ENCODE peak calls at places on chromosomes 2 and 18, in seven cellular contexts. E, H, G, V, P, T and U are unnamed samples.

GRCh38 chr2:31235504-31235902 is 1.6 kb downstream of the EHD3 start:
- DNase-seq in E (no peak), H (peak), P (no peak), G (no peak), T (no peak), V (peak), U (no peak)

GRCh38 chr2:235804676-235805075 is 310.8 kb downstream of the AGAP1 start:
- DNase-seq in E (no peak), G (no peak), T (no peak), V (no peak), H (no peak), P (no peak), U (no peak)

GRCh38 chr2:143258126-143258892 is 129.1 kb downstream of the ARHGAP15 start:
- DNase-seq in H (no peak), V (peak), P (no peak), E (no peak), G (no peak), T (no peak), U (no peak)

GRCh38 chr2:43090317-43090716 is 136.1 kb downstream of the ZFP36L2 start:
- DNase-seq in T (no peak), V (no peak), G (no peak), H (no peak), P (no peak), E (no peak), U (no peak)

GRCh38 chr2:174593574-174594203 is 3.9 kb downstream of the WIPF1 start:
- DNase-seq in T (no peak), P (peak), E (no peak), V (peak), G (no peak), H (no peak), U (no peak)

GRCh38 chr2:214713080-214713830 is 96.2 kb downstream of the BARD1 start:
- DNase-seq in G (no peak), V (no peak), H (no peak), E (no peak), P (no peak), T (no peak), U (no peak)

GRCh38 chr2:9639000-9639602 is 8.3 kb upstream of the YWHAQ start:
- DNase-seq in H (no peak), E (no peak), T (no peak), G (no peak), P (no peak), V (no peak), U (no peak)

GRCh38 chr18:66640431-66640830 is 36.5 kb upstream of the CDH19 start:
- DNase-seq in V (no peak), T (no peak), P (no peak), E (no peak), G (no peak), H (no peak), U (no peak)

GRCh38 chr2:17540813-17541513 is 467 bp downstream of the VSNL1 start:
- DNase-seq in P (no peak), E (no peak), T (no peak), H (no peak), G (peak), V (no peak), U (no peak)
- TF ChIP-seq JUND in P (no peak), E (no peak), T (no peak), H (no peak), G (no peak), V (no peak), U (no peak)

DNA sequence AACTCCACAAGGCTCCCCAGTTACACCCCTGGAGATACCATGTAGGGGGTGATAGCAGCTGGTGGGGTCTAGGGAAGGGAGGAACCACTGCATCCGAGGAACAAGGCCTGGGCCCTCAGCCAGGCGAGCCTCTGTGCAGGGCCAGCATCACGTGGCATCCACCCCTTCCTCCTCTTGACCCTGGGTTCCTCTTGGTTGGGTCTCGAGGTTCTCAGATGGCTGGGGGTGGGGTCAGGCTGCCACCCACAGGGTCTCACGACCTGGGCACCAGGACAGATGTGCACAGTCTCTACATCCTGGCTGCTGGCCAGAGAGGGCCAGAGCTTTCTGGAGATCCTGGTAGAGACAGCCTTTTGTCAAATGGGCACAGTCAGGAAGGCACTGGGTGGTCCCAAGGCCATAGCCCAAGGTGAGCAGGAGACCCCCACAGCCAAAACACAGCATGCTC is 10.4 kb downstream of the HS6ST1 start:
- DNase-seq in H (no peak), G (no peak), T (no peak), V (no peak), P (no peak), E (no peak), U (no peak)
- TF ChIP-seq JUND in H (no peak), G (no peak), T (no peak), V (no peak), P (no peak), E (no peak), U (no peak)

DNA sequence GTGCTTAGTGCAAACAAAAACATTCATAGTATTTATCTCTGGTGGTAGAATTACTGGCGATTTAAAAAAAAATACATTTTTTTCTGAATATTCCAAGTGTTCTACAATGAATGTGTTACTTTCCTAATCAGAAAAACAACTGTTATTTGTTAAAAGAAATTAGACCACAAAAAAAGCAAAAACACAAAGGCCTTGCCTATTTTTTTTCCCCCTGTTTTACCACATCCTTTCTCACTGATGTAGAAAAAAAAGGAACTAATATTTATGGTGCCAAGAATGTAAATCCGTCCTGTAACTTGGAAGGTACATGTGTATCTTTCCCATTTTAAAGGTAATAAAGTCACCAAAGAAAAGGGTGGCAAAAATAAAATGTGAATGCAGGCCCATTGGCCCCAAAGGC is 28.4 kb upstream of the MGAT4A start:
- DNase-seq in E (no peak), P (no peak), G (no peak), H (no peak), V (no peak), T (no peak), U (no peak)
- TF ChIP-seq JUND in E (no peak), P (no peak), G (no peak), H (no peak), V (no peak), T (no peak), U (no peak)

DNA sequence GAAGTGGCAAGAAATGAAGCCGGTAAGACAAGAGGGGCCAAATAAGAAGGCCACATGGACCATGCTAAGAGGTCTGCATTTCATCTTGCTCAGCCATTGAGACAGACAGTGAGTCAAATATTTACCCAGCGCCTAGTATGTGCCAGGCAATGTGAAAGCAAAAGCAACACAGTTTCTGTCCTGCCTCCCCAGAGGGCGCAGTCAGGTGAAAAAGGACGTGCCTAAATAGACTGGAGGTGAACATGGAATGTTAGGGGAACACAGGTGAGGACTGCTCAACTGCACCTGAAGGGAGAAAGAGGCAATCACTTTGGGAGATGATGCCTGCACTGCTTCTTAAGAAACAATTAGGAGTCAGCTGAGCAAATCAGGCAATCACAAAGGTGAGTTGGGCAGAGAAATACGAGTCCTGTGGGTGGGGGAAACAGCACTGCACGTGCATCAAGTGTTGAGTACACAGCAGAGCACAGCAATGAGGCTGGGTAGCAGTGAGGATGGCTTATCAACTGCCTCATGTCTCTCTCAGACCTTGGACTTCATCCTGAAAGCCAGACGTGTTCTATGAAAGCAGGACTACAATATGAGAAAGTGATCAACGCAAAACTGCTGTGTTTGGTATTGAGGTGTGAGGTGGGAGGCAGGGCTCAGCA is 218.3 kb upstream of the SMAD7 start:
- DNase-seq in H (no peak), V (no peak), G (no peak), E (no peak), P (peak), T (peak), U (no peak)
- TF ChIP-seq JUND in H (no peak), V (no peak), G (no peak), E (no peak), P (no peak), T (no peak), U (no peak)